ENCODE peak calls at places on chromosomes 1 and 21, in six cellular contexts. T is Panc1, F is prostate gland, Y is HCT116, G is transverse colon, E is upper lobe of left lung. S is an unnamed sample.

GRCh38 chr21:32426592-32427051 is 14.1 kb downstream of the EVA1C start:
- DNase-seq in T (no peak), F (no peak), Y (no peak), G (no peak), E (no peak), S (no peak)

GRCh38 chr1:111747282-111747734 is 8.1 kb upstream of the INKA2 start:
- DNase-seq in T (no peak), F (peak; percentile 36), Y (peak; percentile 90), G (peak; percentile 71), E (peak; percentile 85), S (no peak)

GRCh38 chr1:182680901-182681300 is 3.5 kb downstream of the RGS8 start:
- DNase-seq in T (peak; percentile 22), F (no peak), Y (no peak), G (no peak), E (no peak), S (no peak)

GRCh38 chr1:235105051-235106043 is 23.3 kb downstream of the TOMM20 start:
- DNase-seq in T (no peak), F (no peak), Y (no peak), G (no peak), E (no peak), S (no peak)

GRCh38 chr1:230303822-230304221 is 122.3 kb downstream of the PGBD5 start:
- DNase-seq in T (no peak), F (no peak), Y (no peak), G (no peak), E (no peak), S (no peak)

GRCh38 chr1:172236958-172237357 is 183.5 kb upstream of the C1orf105 start:
- DNase-seq in T (no peak), F (no peak), Y (no peak), G (no peak), E (no peak), S (no peak)

GRCh38 chr1:163203561-163203960 is 845 bp upstream of the RGS5 start:
- DNase-seq in T (no peak), F (no peak), Y (no peak), G (no peak), E (no peak), S (no peak)

GRCh38 chr1:40078512-40079333 is 18.3 kb downstream of the PPT1 start:
- DNase-seq in T (no peak), F (peak; percentile 23), Y (peak; percentile 41), G (peak; percentile 35), E (no peak), S (no peak)

GRCh38 chr21:42191978-42192595 is 26.9 kb upstream of the ABCG1 start:
- DNase-seq in T (no peak), F (peak; percentile 22), Y (no peak), G (no peak), E (no peak), S (peak; percentile 17)

GRCh38 chr1:162136760-162137537 is 67.5 kb downstream of the NOS1AP start:
- DNase-seq in T (peak; percentile 68), F (no peak), Y (peak; percentile 43), G (no peak), E (no peak), S (no peak)

GRCh38 chr1:17307946-17308345 is at the start of gene PADI4:
- DNase-seq in T (no peak), F (no peak), Y (no peak), G (no peak), E (peak; percentile 74), S (no peak)

GRCh38 chr1:28456078-28456477 is 49.8 kb upstream of the RCC1 start:
- DNase-seq in T (no peak), F (no peak), Y (no peak), G (no peak), E (no peak), S (no peak)

GRCh38 chr1:147243228-147243685 is 773 bp downstream of the CHD1L start:
- DNase-seq in T (no peak), F (no peak), Y (no peak), G (peak; percentile 41), E (no peak), S (no peak)

GRCh38 chr21:26506951-26507350 is 66.1 kb downstream of the CYYR1 start:
- DNase-seq in T (peak; percentile 36), F (no peak), Y (no peak), G (no peak), E (no peak), S (no peak)

DNA sequence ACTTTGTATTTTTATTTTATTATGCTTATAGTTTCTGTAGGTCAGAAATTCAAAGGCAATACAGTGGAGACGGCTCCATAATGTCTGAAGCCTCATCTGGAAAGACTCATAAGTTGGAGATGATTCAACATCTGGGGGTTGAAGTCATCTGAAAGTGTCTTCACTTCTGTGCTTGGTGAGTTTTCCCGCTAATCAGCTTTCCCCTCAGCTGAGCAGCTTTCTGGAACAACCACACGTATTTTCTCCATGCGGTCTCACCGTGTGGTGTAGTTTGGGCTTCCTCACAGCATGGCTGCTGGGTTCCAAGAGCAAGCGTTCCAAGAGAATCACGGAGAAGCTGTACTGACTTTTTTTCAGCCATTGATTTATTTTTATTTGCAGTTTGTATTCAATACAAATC is 7.6 kb upstream of the DDI2 start:
- DNase-seq in T (no peak), F (no peak), Y (no peak), G (no peak), E (no peak), S (no peak)
- TF ChIP-seq POLR2AphosphoS5 in T (no peak), F (no peak), Y (no peak), G (no peak), E (no peak), S (no peak)

DNA sequence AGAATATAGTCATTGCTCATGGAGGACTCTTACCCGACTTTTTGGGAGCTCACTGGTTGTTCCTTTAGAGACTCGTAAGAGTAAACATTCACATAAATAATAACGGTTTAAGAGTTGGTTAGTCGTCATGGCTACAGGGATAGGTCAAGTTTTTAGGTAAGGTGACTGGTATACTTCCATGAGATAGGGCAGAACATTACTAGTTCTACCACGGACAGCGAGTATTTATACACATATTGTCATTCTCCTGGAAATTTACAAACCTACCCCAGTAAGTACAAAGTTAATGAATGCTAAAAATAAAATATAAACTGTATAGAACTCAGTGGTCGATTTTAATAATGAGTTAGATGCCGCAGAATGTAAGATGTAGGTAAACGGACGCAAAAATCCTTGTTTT is 1.2 kb upstream of the RYR2 start:
- DNase-seq in T (no peak), F (no peak), Y (no peak), G (no peak), E (no peak), S (no peak)
- H3K27ac ChIP-seq in T (no peak overlapping the region), F (no peak overlapping the region), Y (no peak overlapping the region), G (no peak overlapping the region), E (no peak overlapping the region), S (no peak overlapping the region)

DNA sequence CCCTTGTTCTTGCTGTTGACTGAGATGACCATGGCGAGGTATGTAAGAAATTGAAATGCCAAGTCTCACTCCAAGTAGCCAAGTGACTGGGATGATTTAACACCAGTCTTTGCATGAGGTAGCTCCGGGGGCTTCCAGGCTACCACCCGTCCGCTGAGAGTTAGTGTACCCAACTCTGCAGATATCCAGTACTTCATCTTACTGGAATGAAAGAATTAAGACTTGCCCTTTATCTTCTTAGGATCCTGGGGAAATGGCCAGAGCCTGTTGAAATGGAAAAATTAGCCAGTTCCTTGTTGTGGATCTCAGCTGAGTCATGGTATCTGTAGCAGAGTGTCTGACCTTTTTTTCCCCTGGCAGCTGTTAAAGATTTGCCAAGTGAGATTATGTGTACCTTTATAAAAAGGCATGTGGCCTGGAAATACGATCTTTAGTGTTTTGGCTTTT is 151.0 kb downstream of the MAST2 start:
- DNase-seq in T (no peak), F (peak; percentile 22), Y (peak; percentile 4), G (no peak), E (no peak), S (no peak)
- TF ChIP-seq POLR2AphosphoS5 in T (no peak), F (peak; percentile 59), Y (no peak), G (no peak), E (no peak), S (no peak)

DNA sequence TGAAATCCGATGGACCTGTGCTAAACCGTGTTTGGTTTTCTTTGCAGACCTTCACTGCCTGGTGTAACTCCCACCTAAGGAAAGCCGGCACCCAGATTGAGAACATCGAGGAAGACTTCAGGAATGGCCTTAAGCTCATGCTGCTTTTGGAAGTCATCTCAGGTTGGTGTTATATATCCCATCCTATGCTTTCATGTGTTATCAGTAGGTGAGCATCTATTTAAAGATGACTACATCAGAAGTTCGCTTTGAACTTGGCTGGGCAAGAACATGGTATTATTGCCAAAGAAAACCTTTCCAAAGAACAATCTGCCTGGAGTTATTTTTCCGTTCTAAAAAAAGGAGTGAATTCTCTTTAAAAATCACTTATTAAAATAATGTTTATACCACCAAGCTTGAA is 31.5 kb downstream of the ACTN2 start:
- DNase-seq in T (no peak), F (no peak), Y (no peak), G (no peak), E (no peak), S (no peak)
- H3K27ac ChIP-seq in T (no peak overlapping the region), F (no peak overlapping the region), Y (no peak overlapping the region), G (no peak overlapping the region), E (no peak overlapping the region), S (no peak overlapping the region)